ENCODE peak calls at places on chromosome 3, in six cellular contexts. O is PC-3, M is SK-N-SH, Z is GM23248, D is MM.1S, E is GM23338. Y is an unnamed sample.

GRCh38 chr3:89488800-89489580 is 381.6 kb downstream of the EPHA3 start:
- DNase-seq in O (no peak), M (no peak), Z (peak; percentile 0), D (no peak), E (no peak), Y (no peak)

GRCh38 chr3:189316296-189317019 is 144.7 kb downstream of the TPRG1 start:
- DNase-seq in O (peak; percentile 98), M (no peak), Z (no peak), D (no peak), E (peak; percentile 29), Y (no peak)

GRCh38 chr3:130601662-130602061 is 84.7 kb downstream of the COL6A6 start:
- DNase-seq in O (peak; percentile 11), M (no peak), Z (peak; percentile 13), D (no peak), E (no peak), Y (no peak)

GRCh38 chr3:25493786-25494185 is 65.7 kb downstream of the RARB start:
- DNase-seq in O (peak; percentile 7), M (no peak), Z (peak; percentile 38), D (no peak), E (no peak), Y (no peak)

GRCh38 chr3:19365471-19365870 is 217.2 kb downstream of the KCNH8 start:
- DNase-seq in O (no peak), M (no peak), Z (no peak), D (no peak), E (no peak), Y (no peak)

GRCh38 chr3:101942356-101942755 is 93.0 kb downstream of the NFKBIZ start:
- DNase-seq in O (no peak), M (no peak), Z (peak; percentile 32), D (no peak), E (no peak), Y (no peak)

GRCh38 chr3:1446531-1446930 is 353.7 kb downstream of the CNTN6 start:
- DNase-seq in O (no peak), M (no peak), Z (no peak), D (no peak), E (no peak), Y (no peak)

GRCh38 chr3:74751775-74752174 is 137.3 kb upstream of the CNTN3 start:
- DNase-seq in O (no peak), M (no peak), Z (no peak), D (no peak), E (no peak), Y (no peak)

GRCh38 chr3:69012111-69012835 is 1.2 kb downstream of the EOGT start:
- DNase-seq in O (no peak), M (no peak), Z (peak; percentile 81), D (no peak), E (peak; percentile 67), Y (no peak)

GRCh38 chr3:146817705-146818104 is 212.6 kb upstream of the PLSCR5 start:
- DNase-seq in O (peak; percentile 63), M (no peak), Z (peak; percentile 72), D (no peak), E (peak; percentile 42), Y (peak; percentile 22)

GRCh38 chr3:196225086-196225485 is 8.8 kb downstream of the SLC51A start:
- DNase-seq in O (no peak), M (no peak), Z (no peak), D (no peak), E (no peak), Y (no peak)

GRCh38 chr3:122618614-122619013 is 41.2 kb downstream of the PARP15 start:
- DNase-seq in O (no peak), M (no peak), Z (no peak), D (no peak), E (peak; percentile 33), Y (peak; percentile 18)

GRCh38 chr3:9347086-9347485 is 15.8 kb upstream of the THUMPD3 start:
- DNase-seq in O (no peak), M (no peak), Z (peak; percentile 62), D (no peak), E (no peak), Y (no peak)

GRCh38 chr3:121414924-121415323 is 130.9 kb downstream of the POLQ start:
- DNase-seq in O (no peak), M (no peak), Z (no peak), D (no peak), E (no peak), Y (no peak)

GRCh38 chr3:45753095-45753494 is 43.2 kb downstream of the SLC6A20 start:
- DNase-seq in O (no peak), M (no peak), Z (peak; percentile 15), D (no peak), E (no peak), Y (no peak)

GRCh38 chr3:157532529-157533297 is 29.5 kb upstream of the VEPH1 start:
- DNase-seq in O (peak; percentile 94), M (peak; percentile 64), Z (peak; percentile 93), D (peak; percentile 74), E (peak; percentile 95), Y (peak; percentile 86)

GRCh38 chr3:45464336-45464809 is 76.0 kb downstream of the LARS2 start:
- DNase-seq in O (no peak), M (no peak), Z (no peak), D (no peak), E (peak; percentile 87), Y (peak; percentile 87)

DNA sequence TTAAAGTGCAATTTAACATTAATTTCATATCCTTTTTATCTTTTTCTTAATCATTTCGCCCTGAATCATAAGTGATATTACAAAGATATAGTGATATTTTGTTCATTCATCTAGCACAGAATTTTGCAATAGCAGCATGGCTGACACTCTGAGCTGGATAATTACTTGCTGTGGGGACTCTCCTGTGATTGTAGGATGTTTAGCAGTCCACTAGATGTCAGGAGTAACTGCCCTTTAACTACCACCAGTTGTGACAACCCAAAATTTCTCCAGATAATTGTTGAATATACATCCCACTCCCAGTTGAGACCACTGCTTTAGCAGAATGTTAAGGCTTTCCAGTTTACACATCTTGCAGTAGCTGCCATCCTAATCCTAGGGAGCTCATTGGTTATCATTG is 196.8 kb upstream of the MBNL1 start:
- DNase-seq in O (peak; percentile 64), M (peak; percentile 20), Z (peak; percentile 78), D (peak; percentile 42), E (peak; percentile 56), Y (peak; percentile 25)
- TF ChIP-seq EZH2phosphoT487 in O (no peak), M (no peak), Z (no peak), D (no peak), E (no peak), Y (no peak)

GRCh38 chr3:53169045-53169831 is 8.2 kb downstream of the PRKCD start:
- DNase-seq in O (no peak), M (peak; percentile 79), Z (no peak), D (no peak), E (peak; percentile 55), Y (peak; percentile 71)
- H3K79me2 ChIP-seq in O (peaks cover 67% of the 10 kb centered on the region), M (no peaks in the 10 kb centered on the region), Z (peaks cover 6% of the 10 kb centered on the region), D (peaks cover 66% of the 10 kb centered on the region), E (peaks cover under 1% of the 10 kb centered on the region), Y (no peaks in the 10 kb centered on the region)

DNA sequence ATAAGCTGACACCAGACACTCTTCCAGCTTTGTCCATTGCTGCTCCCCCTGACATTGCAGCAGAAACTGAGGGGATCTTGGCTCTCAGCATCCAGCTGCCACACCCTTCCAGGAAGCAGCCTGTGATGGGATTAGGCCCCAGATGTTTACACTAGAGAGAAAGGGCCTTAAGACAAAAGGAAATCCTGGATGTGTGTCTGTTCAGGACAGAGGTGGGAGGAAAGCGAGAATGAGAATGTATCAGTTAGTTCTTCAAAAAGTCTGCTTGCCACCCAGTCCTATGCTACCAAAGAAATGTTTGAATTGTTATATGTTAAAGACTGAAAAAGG is 58.8 kb downstream of the HES1 start:
- DNase-seq in O (no peak), M (no peak), Z (no peak), D (no peak), E (no peak), Y (peak; percentile 33)
- H3F3A ChIP-seq in O (no peaks in the 10 kb centered on the region), M (no peaks in the 10 kb centered on the region), Z (no peaks in the 10 kb centered on the region), D (no peaks in the 10 kb centered on the region), E (no peaks in the 10 kb centered on the region), Y (peaks cover 11% of the 10 kb centered on the region)

GRCh38 chr3:59654120-59654952 is 604.5 kb upstream of the CFAP20DC start:
- DNase-seq in O (peak; percentile 75), M (no peak), Z (peak; percentile 63), D (no peak), E (no peak), Y (no peak)
- TF ChIP-seq EZH2phosphoT487 in O (no peak), M (no peak), Z (no peak), D (no peak), E (no peak), Y (no peak)

GRCh38 chr3:125281411-125281810 is 68.9 kb upstream of the SLC12A8 start:
- DNase-seq in O (no peak), M (no peak), Z (peak; percentile 14), D (no peak), E (no peak), Y (no peak)

GRCh38 chr3:125280966-125281365 is 68.4 kb upstream of the SLC12A8 start:
- DNase-seq in O (no peak), M (no peak), Z (peak; percentile 60), D (no peak), E (peak; percentile 24), Y (no peak)

GRCh38 chr3:125278155-125278554 is 65.6 kb upstream of the SLC12A8 start:
- DNase-seq in O (no peak), M (no peak), Z (no peak), D (no peak), E (peak; percentile 5), Y (no peak)
- H3K79me2 ChIP-seq in O (no peaks in the 10 kb centered on the region), M (peaks cover 30% of the 10 kb centered on the region), Z (peaks cover 70% of the 10 kb centered on the region), D (no peaks in the 10 kb centered on the region), E (no peaks in the 10 kb centered on the region), Y (peaks cover 9% of the 10 kb centered on the region)

GRCh38 chr3:115819785-115820384 is 196.6 kb downstream of the GAP43 start:
- DNase-seq in O (peak; percentile 93), M (peak; percentile 57), Z (peak; percentile 91), D (peak; percentile 86), E (peak; percentile 89), Y (peak; percentile 89)
- H3F3A ChIP-seq in O (no peaks in the 10 kb centered on the region), M (peaks cover 2% of the 10 kb centered on the region), Z (no peaks in the 10 kb centered on the region), D (no peaks in the 10 kb centered on the region), E (no peaks in the 10 kb centered on the region), Y (no peaks in the 10 kb centered on the region)

GRCh38 chr3:40382617-40382979 is 4.4 kb upstream of the ENTPD3 start:
- DNase-seq in O (peak; percentile 61), M (no peak), Z (no peak), D (no peak), E (no peak), Y (no peak)
- TF ChIP-seq EZH2phosphoT487 in O (no peak), M (no peak), Z (no peak), D (no peak), E (no peak), Y (no peak)

Y was measured in neural progenitor cell.